ENCODE peak calls at places on chromosomes 3 and 15, in eight cellular contexts. C is cardiac muscle cell, I is Daoy, M is psoas muscle, G is DMS 273 treated with DMSO at 0.1 percent for 48 hours, H is NCI-H69, O is A673, P is cerebellar nuclear complex. K is an unnamed sample.

GRCh38 chr15:41281236-41281635 is 50.2 kb downstream of the CHP1 start:
- DNase-seq in C (peak), I (peak), M (no peak), G (no peak), H (no peak), O (no peak), P (no peak), K (peak)

GRCh38 chr15:67361100-67361499 is 106.5 kb downstream of the IQCH start:
- DNase-seq in C (no peak), I (no peak), M (no peak), G (no peak), H (peak), O (peak), P (no peak), K (no peak)

GRCh38 chr3:143236226-143236964 is 116.8 kb downstream of the CHST2 start:
- DNase-seq in C (no peak), I (no peak), M (no peak), G (no peak), H (no peak), O (no peak), P (no peak), K (peak)

GRCh38 chr3:57659810-57660439 is 33.0 kb downstream of the DENND6A start:
- DNase-seq in C (no peak), I (no peak), M (no peak), G (no peak), H (no peak), O (no peak), P (no peak), K (no peak)

GRCh38 chr3:188272481-188273372 is 118.8 kb downstream of the LPP start:
- DNase-seq in C (peak), I (peak), M (no peak), G (no peak), H (no peak), O (peak), P (no peak), K (no peak)

GRCh38 chr15:61816856-61817255 is 243.4 kb downstream of the VPS13C start:
- DNase-seq in C (no peak), I (no peak), M (no peak), G (no peak), H (no peak), O (no peak), P (no peak), K (no peak)

GRCh38 chr3:154275965-154276364 is 48.3 kb downstream of the DHX36 start:
- DNase-seq in C (no peak), I (no peak), M (no peak), G (no peak), H (peak), O (no peak), P (no peak), K (no peak)

GRCh38 chr3:129593595-129594339 is 12.7 kb downstream of the PLXND1 start:
- DNase-seq in C (no peak), I (no peak), M (peak), G (no peak), H (peak), O (peak), P (no peak), K (peak)

GRCh38 chr3:188421151-188421821 is 267.3 kb downstream of the LPP start:
- DNase-seq in C (peak), I (peak), M (no peak), G (no peak), H (no peak), O (peak), P (no peak), K (peak)

GRCh38 chr15:84772031-84772430 is 23.6 kb downstream of the ZNF592 start:
- DNase-seq in C (no peak), I (no peak), M (no peak), G (no peak), H (no peak), O (no peak), P (no peak), K (no peak)

GRCh38 chr3:154819491-154819890 is 260.6 kb upstream of the MME start:
- DNase-seq in C (no peak), I (no peak), M (no peak), G (no peak), H (no peak), O (no peak), P (no peak), K (no peak)

GRCh38 chr3:102224171-102224570 is 210.6 kb upstream of the ZPLD1 start:
- DNase-seq in C (peak), I (peak), M (no peak), G (no peak), H (no peak), O (peak), P (no peak), K (peak)

GRCh38 chr3:134074790-134075567 is 45.3 kb upstream of the SLCO2A1 start:
- DNase-seq in C (no peak), I (no peak), M (no peak), G (no peak), H (no peak), O (no peak), P (no peak), K (no peak)

GRCh38 chr15:59221479-59221878 is 14.8 kb downstream of the LDHAL6B start:
- DNase-seq in C (no peak), I (no peak), M (no peak), G (no peak), H (no peak), O (no peak), P (no peak), K (no peak)

GRCh38 chr3:188796122-188796631 is 375.6 kb upstream of the TPRG1 start:
- DNase-seq in C (peak), I (peak), M (no peak), G (no peak), H (no peak), O (peak), P (no peak), K (peak)

GRCh38 chr3:184756151-184756681 is 44.4 kb upstream of the MAGEF1 start:
- DNase-seq in C (no peak), I (no peak), M (no peak), G (no peak), H (peak), O (no peak), P (no peak), K (no peak)

GRCh38 chr3:125190781-125191180 is 21.8 kb downstream of the SLC12A8 start:
- DNase-seq in C (no peak), I (no peak), M (no peak), G (no peak), H (no peak), O (no peak), P (no peak), K (no peak)

GRCh38 chr3:58568572-58569286 is 8.5 kb downstream of the FAM107A start:
- DNase-seq in C (peak), I (peak), M (peak), G (no peak), H (peak), O (peak), P (no peak), K (peak)

GRCh38 chr3:190038050-190038631 is 82.6 kb downstream of the P3H2 start:
- DNase-seq in C (peak), I (peak), M (peak), G (no peak), H (no peak), O (peak), P (no peak), K (peak)

GRCh38 chr3:131586277-131586676 is 83.5 kb upstream of the MRPL3 start:
- DNase-seq in C (no peak), I (no peak), M (no peak), G (no peak), H (no peak), O (no peak), P (no peak), K (no peak)

GRCh38 chr3:135491478-135491877 is 474.1 kb upstream of the PPP2R3A start:
- DNase-seq in C (no peak), I (peak), M (no peak), G (no peak), H (peak), O (peak), P (no peak), K (no peak)

GRCh38 chr15:44536298-44536961 is 517 bp upstream of the EIF3J start:
- DNase-seq in C (no peak), I (peak), M (peak), G (no peak), H (peak), O (no peak), P (no peak), K (peak)

GRCh38 chr15:82951472-82952155 is 906 bp downstream of the HOMER2 start:
- DNase-seq in C (no peak), I (peak), M (no peak), G (no peak), H (peak), O (no peak), P (no peak), K (no peak)

GRCh38 chr3:139994891-139995290 is 59.9 kb downstream of the CLSTN2 start:
- DNase-seq in C (no peak), I (no peak), M (no peak), G (no peak), H (no peak), O (no peak), P (no peak), K (no peak)

GRCh38 chr15:31346367-31347066 is 19.9 kb downstream of the KLF13 start:
- DNase-seq in C (no peak), I (no peak), M (no peak), G (no peak), H (no peak), O (no peak), P (no peak), K (no peak)

GRCh38 chr15:48385431-48385830 is 54.2 kb downstream of the DUT start:
- DNase-seq in C (peak), I (peak), M (no peak), G (no peak), H (peak), O (no peak), P (no peak), K (no peak)

GRCh38 chr3:13642597-13642996 is 93.7 kb downstream of the FBLN2 start:
- DNase-seq in C (no peak), I (no peak), M (no peak), G (no peak), H (no peak), O (no peak), P (no peak), K (no peak)

GRCh38 chr3:11306815-11307589 is 34.8 kb downstream of the ATG7 start:
- DNase-seq in C (peak), I (peak), M (no peak), G (no peak), H (no peak), O (no peak), P (no peak), K (no peak)

GRCh38 chr3:174125267-174125844 is 727.8 kb downstream of the NLGN1 start:
- DNase-seq in C (peak), I (peak), M (no peak), G (peak), H (peak), O (peak), P (no peak), K (no peak)

GRCh38 chr3:81726735-81727134 is 34.7 kb downstream of the GBE1 start:
- DNase-seq in C (peak), I (peak), M (no peak), G (no peak), H (peak), O (no peak), P (no peak), K (no peak)

GRCh38 chr3:179322481-179323196 is at the start of gene ZNF639:
- DNase-seq in C (peak), I (peak), M (peak), G (peak), H (peak), O (peak), P (no peak), K (peak)

GRCh38 chr3:141605883-141606282 is 119.1 kb downstream of the RASA2 start:
- DNase-seq in C (no peak), I (no peak), M (no peak), G (no peak), H (no peak), O (no peak), P (no peak), K (no peak)

GRCh38 chr3:127612966-127613365 is 14.8 kb downstream of the MCM2 start:
- DNase-seq in C (peak), I (peak), M (no peak), G (no peak), H (no peak), O (no peak), P (no peak), K (peak)

GRCh38 chr3:119276657-119277056 is 17.5 kb upstream of the ARHGAP31 start:
- DNase-seq in C (no peak), I (no peak), M (no peak), G (no peak), H (no peak), O (no peak), P (no peak), K (no peak)

GRCh38 chr3:143769663-143770062 is 78.6 kb downstream of the SLC9A9 start:
- DNase-seq in C (peak), I (no peak), M (no peak), G (peak), H (no peak), O (no peak), P (no peak), K (no peak)

GRCh38 chr3:45034612-45035252 is 8.6 kb downstream of the CLEC3B start:
- DNase-seq in C (no peak), I (peak), M (peak), G (no peak), H (peak), O (no peak), P (no peak), K (peak)

GRCh38 chr15:73781038-73781925 is 28.1 kb upstream of the INSYN1 start:
- DNase-seq in C (peak), I (peak), M (no peak), G (no peak), H (no peak), O (no peak), P (no peak), K (peak)

GRCh38 chr3:133669949-133670524 is 8.3 kb upstream of the TOPBP1 start:
- DNase-seq in C (no peak), I (no peak), M (no peak), G (no peak), H (no peak), O (no peak), P (no peak), K (no peak)